ENCODE peak calls at places on chromosomes 13 and 19, in ten cellular contexts. W, J, L, M, Y, Q, K, C, T and Z are unnamed samples. For H3K4me1, the result is how much of the 10 kb centered on the place peaks cover.

GRCh38 chr13:98540476-98540875 is 36.4 kb downstream of the STK24 start:
- DNase-seq in T (no peak), W (no peak), C (no peak), Y (peak), Q (no peak), M (no peak), K (no peak), L (no peak), J (no peak), Z (no peak)

GRCh38 chr19:10155834-10156233 is 36.1 kb upstream of the EIF3G start:
- DNase-seq in Q (no peak), M (no peak), W (no peak), K (no peak), T (no peak), L (no peak), C (peak), J (no peak), Y (no peak), Z (no peak)

GRCh38 chr19:36215276-36216171 is 618 bp downstream of the ZNF146 start:
- DNase-seq in M (no peak), J (peak), K (peak), Y (no peak), T (no peak), W (no peak), Q (no peak), L (no peak), C (peak), Z (no peak)

GRCh38 chr19:33430674-33431277 is 57.3 kb downstream of the CEBPG start:
- DNase-seq in W (peak), C (peak), T (peak), M (peak), K (peak), Q (no peak), J (peak), L (no peak), Y (peak), Z (no peak)

GRCh38 chr13:107258599-107259187 is 690.8 kb upstream of the ARGLU1 start:
- DNase-seq in W (no peak), J (peak), L (no peak), T (no peak), K (no peak), M (no peak), Q (no peak), C (peak), Y (no peak), Z (peak)

GRCh38 chr13:72431981-72432617 is 295.3 kb downstream of the MZT1 start:
- DNase-seq in J (no peak), T (no peak), Q (no peak), K (peak), Y (no peak), C (peak), M (no peak), L (no peak), W (no peak), Z (no peak)

GRCh38 chr13:46679369-46680180 is 117.4 kb downstream of the ESD start:
- DNase-seq in J (no peak), K (no peak), W (no peak), Y (no peak), T (no peak), C (peak), L (no peak), Q (no peak), M (no peak), Z (no peak)

GRCh38 chr13:100513987-100514670 is 74.5 kb downstream of the GGACT start:
- DNase-seq in M (no peak), Y (no peak), W (no peak), Q (no peak), K (no peak), J (no peak), C (peak), T (no peak), L (no peak), Z (no peak)

GRCh38 chr13:100673831-100674362 is 698 bp downstream of the TMTC4 start:
- DNase-seq in W (peak), C (peak), Q (no peak), T (peak), J (peak), Y (peak), K (peak), L (no peak), M (peak), Z (peak)

GRCh38 chr13:112055417-112056206 is 11.3 kb upstream of the SOX1 start:
- DNase-seq in T (no peak), M (no peak), C (no peak), K (peak), Y (no peak), W (no peak), Q (no peak), L (no peak), J (no peak), Z (no peak)

GRCh38 chr19:57465680-57466381 is 8.9 kb upstream of the VN1R1 start:
- DNase-seq in M (no peak), K (peak), Y (no peak), W (no peak), C (peak), L (no peak), J (peak), T (no peak), Q (no peak), Z (peak)

GRCh38 chr19:1360818-1361461 is 22.8 kb upstream of the NDUFS7 start:
- DNase-seq in L (no peak), C (peak), Y (peak), K (no peak), J (peak), M (peak), Q (no peak), W (peak), T (peak), Z (no peak)

GRCh38 chr13:26605845-26606244 is 48.4 kb downstream of the WASF3 start:
- DNase-seq in Q (no peak), J (no peak), M (no peak), W (no peak), Y (no peak), L (no peak), C (no peak), K (peak), T (no peak), Z (no peak)
- TF ChIP-seq CTCF in Q (no peak), J (peak), M (no peak), W (no peak), Y (no peak), L (no peak), C (no peak), K (peak), T (no peak), Z (peak)

GRCh38 chr13:40981949-40982348 is 37.2 kb downstream of the ELF1 start:
- DNase-seq in T (no peak), C (no peak), J (peak), Q (no peak), L (no peak), M (no peak), Y (no peak), K (no peak), W (no peak), Z (no peak)
- H3K4me1 ChIP-seq in T (half or more), C (under half), J (half or more), Q (under half), L (half or more), M (under half), Y (half or more), K (under half), W (half or more), Z (under half)

GRCh38 chr19:3478409-3479176 is 1.7 kb downstream of the SMIM24 start:
- DNase-seq in Y (no peak), W (no peak), J (no peak), M (no peak), L (no peak), Q (no peak), K (peak), C (no peak), T (no peak), Z (no peak)

GRCh38 chr19:3480383-3481091 is at the start of gene SMIM24:
- DNase-seq in C (no peak), W (no peak), J (no peak), M (no peak), T (no peak), Q (no peak), K (no peak), Y (no peak), L (no peak), Z (no peak)

GRCh38 chr19:3479819-3480215 is 508 bp downstream of the SMIM24 start:
- DNase-seq in T (no peak), J (no peak), C (no peak), Q (no peak), L (no peak), M (no peak), W (no peak), Y (no peak), K (peak), Z (no peak)

GRCh38 chr19:3477506-3477905 is 2.8 kb downstream of the SMIM24 start:
- DNase-seq in L (no peak), J (no peak), Y (no peak), K (no peak), T (no peak), Q (no peak), C (no peak), W (no peak), M (no peak), Z (no peak)

DNA sequence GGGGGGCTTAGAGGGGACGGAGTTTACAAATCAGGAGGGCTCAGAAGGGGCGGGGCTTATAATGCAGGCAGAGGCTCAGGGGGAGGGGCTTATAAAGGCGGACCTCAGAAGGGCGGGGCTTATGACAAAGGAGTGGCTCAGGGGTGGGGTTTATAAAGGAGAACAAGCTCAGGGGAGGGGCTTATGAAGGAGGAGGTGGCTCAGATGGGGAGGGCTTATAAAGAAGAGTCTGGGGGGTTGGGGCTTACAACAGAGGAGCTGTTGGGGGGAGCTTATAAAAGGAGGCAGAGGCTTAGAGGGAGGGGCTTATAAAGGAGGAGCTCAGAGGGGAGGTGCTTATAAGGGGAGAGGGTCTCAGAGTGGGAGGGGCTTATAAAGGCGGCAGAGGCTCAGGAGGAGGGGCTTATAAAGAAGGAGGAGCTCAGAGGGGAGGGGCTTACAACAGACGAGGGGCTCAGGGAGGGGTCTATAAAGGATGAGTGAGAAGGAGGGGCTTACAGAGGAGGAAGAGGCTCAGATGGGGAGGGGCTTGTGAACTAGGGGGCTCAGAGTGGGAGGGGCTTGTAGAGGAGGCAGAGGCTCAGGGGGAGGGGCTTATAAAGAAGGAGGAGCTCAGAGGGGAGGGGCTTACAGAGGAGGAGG is 1.0 kb downstream of the SMIM24 start:
- DNase-seq in Y (no peak), Q (no peak), W (no peak), T (no peak), C (no peak), M (no peak), L (peak), K (peak), J (no peak), Z (no peak)
- H3K27ac ChIP-seq in Y (no peak), Q (no peak), W (no peak), T (no peak), C (no peak), M (no peak), L (no peak), K (no peak), J (no peak), Z (no peak)

DNA sequence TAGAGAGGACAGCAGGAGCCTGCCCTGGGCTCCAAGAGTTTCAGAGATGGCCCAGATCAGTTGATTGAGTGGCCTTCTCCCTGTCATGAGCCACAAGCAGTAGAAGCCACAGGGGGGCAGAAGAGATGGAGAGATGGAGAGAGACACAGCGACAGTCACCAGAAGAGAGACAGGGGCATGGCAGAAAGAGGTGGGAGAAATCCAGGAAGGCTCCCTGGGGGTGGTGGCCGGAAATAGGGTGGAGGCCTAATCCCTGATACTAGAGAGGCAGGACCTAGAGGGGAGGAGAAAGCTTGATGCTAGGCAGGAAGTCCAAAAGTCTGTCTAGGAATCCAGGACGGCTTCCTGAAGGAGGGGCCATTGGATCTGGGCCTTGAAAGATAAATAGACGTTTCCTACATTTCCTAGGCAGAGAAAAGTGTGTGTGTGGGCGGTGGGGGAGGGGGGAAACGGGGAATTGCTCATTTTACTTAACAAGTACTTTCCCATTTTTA is 9.6 kb upstream of the TPM4 start:
- DNase-seq in T (no peak), C (peak), M (no peak), K (no peak), L (peak), J (peak), Q (no peak), Y (no peak), W (no peak), Z (no peak)
- TF ChIP-seq CTCF in T (no peak), C (peak), M (peak), K (no peak), L (no peak), J (peak), Q (no peak), Y (peak), W (peak), Z (peak)

DNA sequence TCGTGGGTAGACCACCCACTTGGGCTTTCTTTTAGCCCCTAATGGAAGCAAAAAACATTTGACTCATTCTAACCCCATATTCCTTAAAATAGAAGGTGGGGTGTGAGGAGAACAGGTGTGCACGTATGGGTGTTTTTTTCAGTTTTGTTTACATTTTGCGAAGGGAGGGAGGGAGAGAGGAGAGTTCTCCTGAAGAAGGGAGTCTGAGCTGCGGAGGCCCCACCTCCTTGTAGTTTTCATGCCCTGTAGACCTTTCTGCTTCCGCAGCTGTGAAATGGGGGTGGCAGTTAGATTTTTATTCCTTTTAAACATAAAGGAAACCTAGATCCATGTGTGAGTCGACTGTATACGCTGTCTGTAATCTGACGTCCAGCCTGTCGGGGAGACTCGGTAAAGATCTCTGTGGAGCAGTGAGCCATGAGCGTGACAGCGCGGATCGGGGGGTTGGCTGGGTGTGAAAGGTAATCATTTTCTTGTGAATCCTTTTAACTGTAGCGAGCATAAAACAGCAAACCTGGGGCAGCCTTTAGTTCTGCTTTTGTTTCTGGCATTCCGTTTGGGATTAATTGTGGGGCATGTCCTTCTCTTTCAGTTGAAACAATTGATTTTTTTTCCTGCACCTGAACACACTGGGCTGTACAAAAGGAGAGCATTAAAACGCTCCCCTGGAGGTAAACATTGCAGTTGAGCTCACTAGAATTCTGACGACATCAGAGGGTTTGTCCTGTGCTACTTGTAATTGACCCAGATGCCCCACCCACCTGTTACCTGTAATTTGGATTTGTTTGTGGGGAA is 2.3 kb downstream of the UPF1 start:
- DNase-seq in W (no peak), Q (no peak), L (no peak), Y (no peak), J (peak), M (no peak), C (no peak), T (peak), K (peak), Z (no peak)
- H3K4me1 ChIP-seq in W (half or more), Q (under half), L (half or more), Y (half or more), J (under half), M (under half), C (under half), T (half or more), K (under half), Z (under half)

GRCh38 chr19:43782311-43782660 is 1.5 kb upstream of the KCNN4 start:
- DNase-seq in J (no peak), T (no peak), Q (no peak), Y (no peak), W (no peak), K (no peak), L (no peak), C (no peak), M (no peak), Z (no peak)

GRCh38 chr19:43783636-43784035 is 2.9 kb upstream of the KCNN4 start:
- DNase-seq in M (no peak), L (no peak), J (no peak), T (no peak), Y (no peak), C (no peak), W (no peak), Q (no peak), K (no peak), Z (no peak)

GRCh38 chr19:43781630-43782310 is 997 bp upstream of the KCNN4 start:
- DNase-seq in M (no peak), T (no peak), Q (no peak), K (no peak), C (no peak), W (no peak), L (no peak), J (no peak), Y (no peak), Z (no peak)

GRCh38 chr19:43784251-43784980 is 3.6 kb upstream of the KCNN4 start:
- DNase-seq in Q (no peak), C (peak), L (no peak), Y (no peak), W (no peak), K (no peak), J (peak), M (peak), T (peak), Z (peak)

DNA sequence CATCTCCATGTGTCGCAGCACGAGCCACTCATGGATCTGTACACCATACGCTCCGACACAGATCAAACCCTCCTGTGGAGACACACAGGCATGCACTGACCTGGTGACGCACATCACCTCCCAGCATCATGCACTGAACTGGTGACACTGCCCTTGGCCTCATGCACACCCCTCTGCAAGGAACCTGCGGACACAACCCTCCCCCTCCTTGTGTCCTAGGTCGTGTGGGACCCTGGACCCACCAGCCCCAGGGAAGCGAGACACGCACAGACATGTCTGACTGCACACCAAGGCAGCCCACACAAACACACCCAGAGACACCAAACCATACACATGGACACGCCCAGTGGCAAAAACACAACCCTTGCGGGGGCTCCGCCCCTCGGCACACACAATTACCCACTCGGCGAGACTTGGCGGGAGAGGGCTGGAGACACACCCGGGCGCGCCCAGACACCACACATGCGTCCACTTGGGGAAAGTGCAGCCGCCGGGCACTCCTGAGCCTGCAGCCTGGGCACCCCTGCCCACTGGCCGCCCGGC is 2.0 kb upstream of the KCNN4 start:
- DNase-seq in Y (no peak), T (no peak), C (no peak), Q (no peak), M (no peak), J (no peak), L (no peak), W (no peak), K (no peak), Z (no peak)
- H3K27ac ChIP-seq in Y (no peak), T (no peak), C (no peak), Q (no peak), M (no peak), J (no peak), L (peak), W (no peak), K (no peak), Z (no peak)

DNA sequence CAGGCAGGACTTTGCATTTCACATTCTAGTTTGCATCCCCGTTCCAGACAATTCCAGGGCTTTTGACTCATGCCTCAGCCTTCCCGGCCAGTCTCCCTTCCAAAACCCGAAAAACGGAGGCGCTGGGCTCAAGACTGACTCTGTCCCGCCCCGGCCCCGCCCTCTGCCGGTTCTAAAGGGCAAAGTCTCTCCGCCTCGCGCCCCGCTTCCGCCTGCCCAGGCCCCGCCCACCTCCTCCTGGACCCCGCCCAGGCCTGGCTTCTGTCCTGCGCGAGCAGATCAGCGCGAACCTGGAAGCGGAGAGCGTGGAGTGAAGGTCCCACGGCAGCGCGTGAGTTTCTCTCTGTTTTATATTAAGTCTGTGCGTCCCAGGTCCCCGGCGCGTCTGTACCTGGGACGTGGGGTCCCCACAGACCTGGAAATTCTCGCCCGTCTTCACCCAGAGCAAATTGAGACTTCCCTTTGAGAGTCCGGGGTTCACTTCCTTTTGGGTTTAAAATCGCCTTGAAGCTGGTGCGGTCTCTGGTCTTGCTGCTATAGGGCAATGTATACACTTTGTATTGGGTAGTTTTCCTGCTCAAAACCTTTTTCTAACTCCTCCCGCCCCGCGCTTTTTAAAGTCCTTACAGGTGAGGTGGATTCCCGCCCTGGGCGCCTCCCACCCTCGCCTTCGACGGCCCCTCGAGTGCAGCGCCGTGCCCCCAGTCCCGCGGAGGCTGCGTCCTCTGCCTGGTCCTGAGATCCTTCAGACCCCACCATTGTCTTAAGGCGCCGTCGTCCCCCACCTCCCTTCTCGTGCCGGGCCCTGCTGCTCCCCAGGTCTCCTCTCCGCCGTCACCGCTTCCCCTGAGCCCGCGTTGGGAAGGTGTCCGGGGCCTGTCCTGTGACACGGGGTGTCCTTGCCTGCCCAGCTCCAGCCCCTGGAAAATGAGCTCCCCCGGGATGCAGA is 31.2 kb downstream of the ZNF701 start:
- DNase-seq in Y (peak), C (peak), J (peak), L (peak), T (peak), K (peak), W (peak), M (peak), Q (peak), Z (peak)
- TF ChIP-seq CTCF in Y (peak), C (peak), J (peak), L (peak), T (no peak), K (peak), W (peak), M (peak), Q (peak), Z (peak)